ENCODE peak calls at places on chromosomes 16 and 17, in four cellular contexts. V, Z, G and A are unnamed samples.

GRCh38 chr17:10126554-10127493 is 71.6 kb downstream of the GAS7 start:
- DNase-seq in V (no peak), Z (no peak), G (peak), A (peak)

GRCh38 chr17:81267390-81268067 is 27.6 kb downstream of the SLC38A10 start:
- DNase-seq in V (no peak), Z (no peak), G (no peak), A (no peak)

GRCh38 chr17:61878984-61879612 is 15.8 kb upstream of the BRIP1 start:
- DNase-seq in V (no peak), Z (no peak), G (no peak), A (no peak)

GRCh38 chr16:56549744-56550385 is 15.0 kb upstream of the MT4 start:
- DNase-seq in V (no peak), Z (no peak), G (no peak), A (no peak)

GRCh38 chr17:81983011-81983638 is 5.7 kb downstream of the ASPSCR1 start:
- DNase-seq in V (no peak), Z (no peak), G (no peak), A (no peak)

GRCh38 chr16:3769013-3769412 is 51.7 kb upstream of the TRAP1 start:
- DNase-seq in V (no peak), Z (no peak), G (no peak), A (no peak)

GRCh38 chr17:31674717-31675349 is 184.2 kb downstream of the COPRS start:
- DNase-seq in V (no peak), Z (no peak), G (no peak), A (no peak)

GRCh38 chr17:55576237-55576998 is 65.2 kb upstream of the SMIM36 start:
- DNase-seq in V (no peak), Z (peak), G (peak), A (no peak)

GRCh38 chr17:32486091-32486700 is 597 bp upstream of the CDK5R1 start:
- DNase-seq in V (peak), Z (peak), G (peak), A (peak)

GRCh38 chr16:84449156-84450140 is 55.0 kb downstream of the MEAK7 start:
- DNase-seq in V (peak), Z (no peak), G (no peak), A (no peak)

GRCh38 chr16:35752012-35752772 is 2292.8 kb downstream of the TP53TG3F start:
- DNase-seq in V (no peak), Z (no peak), G (no peak), A (no peak)

GRCh38 chr16:20878682-20879147 is 21.4 kb downstream of the DCUN1D3 start:
- DNase-seq in V (no peak), Z (no peak), G (no peak), A (no peak)

GRCh38 chr17:13572581-13572980 is 29.1 kb downstream of the HS3ST3A1 start:
- DNase-seq in V (no peak), Z (no peak), G (no peak), A (no peak)

GRCh38 chr17:4747847-4748246 is 8.1 kb upstream of the CXCL16 start:
- DNase-seq in V (no peak), Z (no peak), G (no peak), A (no peak)

DNA sequence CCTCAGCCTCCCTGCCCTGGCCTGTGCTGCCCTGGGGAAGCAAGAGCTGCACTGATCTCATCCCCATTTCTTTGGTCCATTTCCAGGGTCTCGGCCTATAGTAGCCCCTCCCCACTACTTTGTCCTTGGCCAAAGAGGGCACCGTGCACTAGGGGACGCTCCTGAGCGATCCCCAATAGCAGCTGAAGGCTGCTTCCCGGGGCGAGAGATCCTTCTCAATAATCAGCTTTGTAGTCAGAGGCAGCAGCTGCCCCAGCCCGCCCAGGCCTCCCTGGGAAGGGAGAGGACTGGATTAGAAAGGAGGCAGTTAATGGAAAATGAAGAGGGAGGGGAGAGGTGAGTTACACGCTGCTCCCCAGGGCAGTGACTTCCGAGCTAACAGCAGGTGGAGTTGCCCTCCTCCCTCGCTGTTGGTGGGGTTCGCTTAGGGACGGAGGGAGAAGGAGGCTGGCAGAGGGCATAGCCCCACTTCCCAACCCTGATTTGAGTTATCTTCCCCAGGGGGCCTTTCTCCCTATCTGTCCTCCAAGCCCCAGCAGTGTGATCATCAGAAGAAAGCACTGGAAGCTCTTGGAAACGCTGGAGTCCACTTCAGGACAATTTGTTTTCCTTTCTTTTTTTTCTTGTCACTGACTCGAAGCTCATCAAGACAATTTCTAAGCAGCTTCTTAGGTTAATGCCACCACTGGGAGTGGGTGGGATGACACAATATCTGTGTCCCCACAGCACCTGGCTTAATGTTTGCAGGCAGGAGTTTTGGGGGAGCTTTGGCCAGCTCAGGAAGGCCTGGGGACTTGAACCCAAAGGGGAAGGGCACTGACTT is 2.6 kb downstream of the MXRA7 start:
- DNase-seq in V (no peak), Z (no peak), G (no peak), A (no peak)
- TF ChIP-seq CTCF in V (no peak), Z (no peak), G (no peak), A (no peak)

GRCh38 chr16:27175888-27176287 is 27.4 kb upstream of the KDM8 start:
- DNase-seq in V (no peak), Z (no peak), G (no peak), A (no peak)

GRCh38 chr16:27177031-27177774 is 26.1 kb upstream of the KDM8 start:
- DNase-seq in V (no peak), Z (no peak), G (no peak), A (no peak)

GRCh38 chr16:27181020-27181419 is 22.3 kb upstream of the KDM8 start:
- DNase-seq in V (no peak), Z (no peak), G (no peak), A (no peak)

GRCh38 chr16:27174798-27175197 is 28.5 kb upstream of the KDM8 start:
- DNase-seq in V (peak), Z (no peak), G (no peak), A (no peak)

DNA sequence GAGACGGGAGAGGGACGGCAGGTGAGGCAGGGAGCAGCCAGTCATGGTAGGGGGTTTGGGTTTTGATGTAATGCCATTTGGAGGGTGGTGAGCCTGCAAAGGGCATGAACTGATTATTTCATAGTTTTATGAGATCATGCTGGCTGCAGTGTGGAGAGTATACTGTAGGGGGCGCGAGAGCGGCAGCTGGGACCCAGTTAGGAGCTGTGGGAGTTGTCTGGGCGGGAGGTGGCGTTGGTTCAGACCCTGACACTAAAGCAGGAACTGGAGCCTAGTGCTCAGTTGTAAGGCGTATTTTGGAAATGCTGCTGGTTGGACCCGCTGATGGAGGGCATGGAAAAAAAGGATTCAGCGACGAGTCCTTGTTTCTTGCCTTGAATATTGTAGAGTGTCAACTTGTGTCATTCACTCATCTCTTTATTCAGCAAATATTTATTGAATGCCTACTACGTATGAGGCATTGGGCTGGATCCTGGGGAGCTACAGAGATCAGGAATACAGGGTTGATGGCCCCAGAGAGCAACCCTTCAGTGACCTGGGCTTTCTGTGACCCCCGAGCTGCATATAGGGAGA is 23.7 kb upstream of the KDM8 start:
- DNase-seq in V (peak), Z (peak), G (peak), A (peak)
- H3K27ac ChIP-seq in V (no peak), Z (no peak), G (no peak), A (no peak)

GRCh38 chr16:16062023-16062932 is 112.9 kb downstream of the ABCC1 start:
- DNase-seq in V (peak), Z (no peak), G (no peak), A (peak)
- TF ChIP-seq CTCF in V (no peak), Z (no peak), G (no peak), A (no peak)

GRCh38 chr16:75012380-75013081 is 13.7 kb downstream of the ZNRF1 start:
- DNase-seq in V (no peak), Z (no peak), G (no peak), A (no peak)
- H3K27ac ChIP-seq in V (peak), Z (peak), G (peak), A (peak)

DNA sequence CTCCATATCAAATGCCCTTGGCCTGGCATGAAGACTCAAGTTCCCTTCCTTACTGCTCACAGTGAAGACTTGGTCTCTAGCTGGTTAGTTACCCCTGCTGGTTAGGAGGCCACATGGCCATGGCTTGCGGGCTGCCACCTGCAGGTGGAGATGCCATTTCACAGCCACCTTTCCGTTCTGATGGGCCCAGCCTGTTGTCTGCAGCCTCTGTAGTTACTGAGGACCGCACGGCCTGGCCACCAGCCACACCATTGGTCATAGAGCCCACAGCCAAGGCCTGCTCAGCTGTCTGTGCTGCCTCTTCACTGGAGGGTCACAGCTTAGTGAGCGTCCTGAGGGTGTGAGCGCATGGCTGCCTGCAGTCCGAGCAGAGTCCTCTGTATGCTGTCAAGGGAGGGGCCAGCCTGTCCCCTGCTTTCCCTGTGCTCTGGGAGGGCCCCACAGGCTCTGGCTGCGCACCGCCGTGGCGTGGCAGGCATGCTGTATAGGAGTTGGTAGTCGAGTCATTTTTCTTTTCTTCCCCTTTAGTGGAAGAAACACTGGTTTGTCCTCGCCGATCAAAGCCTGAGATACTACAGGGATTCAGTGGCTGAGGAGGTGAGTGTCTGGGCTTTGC is 59.2 kb downstream of the PLD6 start:
- DNase-seq in V (no peak), Z (peak), G (no peak), A (peak)
- TF ChIP-seq CTCF in V (no peak), Z (peak), G (no peak), A (peak)

GRCh38 chr17:66604381-66604780 is 230.5 kb upstream of the CACNG5 start:
- DNase-seq in V (no peak), Z (no peak), G (no peak), A (no peak)
- H3K27ac ChIP-seq in V (no peak), Z (no peak), G (no peak), A (no peak)

GRCh38 chr16:78122774-78123315 is 23.4 kb downstream of the WWOX start:
- DNase-seq in V (no peak), Z (peak), G (no peak), A (no peak)
- TF ChIP-seq CTCF in V (no peak), Z (peak), G (peak), A (peak)

GRCh38 chr17:76385892-76386786 is 1.7 kb downstream of the SPHK1 start:
- DNase-seq in V (peak), Z (peak), G (peak), A (peak)

GRCh38 chr17:76382803-76383644 is 1.4 kb upstream of the SPHK1 start:
- DNase-seq in V (peak), Z (no peak), G (no peak), A (no peak)

GRCh38 chr17:76383645-76384221 is 676 bp upstream of the SPHK1 start:
- DNase-seq in V (peak), Z (no peak), G (no peak), A (peak)

GRCh38 chr17:76384987-76385891 is 830 bp downstream of the SPHK1 start:
- DNase-seq in V (peak), Z (no peak), G (peak), A (no peak)

GRCh38 chr17:76384222-76384986 is at the start of gene SPHK1:
- DNase-seq in V (peak), Z (peak), G (peak), A (no peak)
- H3K27ac ChIP-seq in V (peak), Z (peak), G (peak), A (peak)

GRCh38 chr16:49513040-49513439 is 139.4 kb downstream of the C16orf78 start:
- DNase-seq in V (no peak), Z (no peak), G (no peak), A (no peak)
- TF ChIP-seq CTCF in V (no peak), Z (peak), G (no peak), A (no peak)